ENCODE peak calls at places on chromosomes 5 and 9, in seven cellular contexts. N is H54; K is stimulated activated CD4-positive, alpha-beta T cell treated with anti-CD3 and anti-CD28 coated beads, Interleukin-4, amount 100 ng/mL, for 48 hours; F is MCF 10A; B is cardiac fibroblast; R is HCT116; U is hippocampal formation. J is an unnamed sample.

GRCh38 chr5:115738807-115739206 is 77.7 kb downstream of the CDO1 start:
- DNase-seq in N (no peak), K (no peak), F (no peak), B (no peak), R (no peak), U (no peak), J (no peak)

GRCh38 chr5:173802670-173803165 is 85.4 kb upstream of the CPEB4 start:
- DNase-seq in N (no peak), K (no peak), F (peak), B (peak), R (no peak), U (no peak), J (peak)

GRCh38 chr5:15695171-15695676 is 195.2 kb downstream of the FBXL7 start:
- DNase-seq in N (no peak), K (no peak), F (no peak), B (peak), R (no peak), U (no peak), J (no peak)

GRCh38 chr9:114346146-114346545 is 16.5 kb downstream of the ORM2 start:
- DNase-seq in N (no peak), K (no peak), F (no peak), B (no peak), R (no peak), U (no peak), J (no peak)

GRCh38 chr5:102747386-102748166 is 7.5 kb upstream of the PAM start:
- DNase-seq in N (no peak), K (no peak), F (no peak), B (no peak), R (no peak), U (no peak), J (no peak)

GRCh38 chr5:159781626-159782157 is 134.6 kb upstream of the ADRA1B start:
- DNase-seq in N (no peak), K (no peak), F (peak), B (no peak), R (no peak), U (no peak), J (no peak)

GRCh38 chr5:81365541-81365940 is 28.4 kb downstream of the ACOT12 start:
- DNase-seq in N (no peak), K (no peak), F (no peak), B (no peak), R (no peak), U (no peak), J (no peak)

GRCh38 chr9:2413196-2413840 is 208.3 kb upstream of the VLDLR start:
- DNase-seq in N (no peak), K (no peak), F (no peak), B (no peak), R (no peak), U (no peak), J (no peak)

GRCh38 chr5:149030392-149030791 is 32.5 kb downstream of the SH3TC2 start:
- DNase-seq in N (no peak), K (no peak), F (no peak), B (no peak), R (no peak), U (no peak), J (no peak)

GRCh38 chr9:88993871-88994819 is 2.9 kb downstream of the S1PR3 start:
- DNase-seq in N (no peak), K (no peak), F (no peak), B (no peak), R (no peak), U (no peak), J (no peak)

GRCh38 chr5:136033848-136034247 is 5.1 kb downstream of the TGFBI start:
- DNase-seq in N (no peak), K (no peak), F (peak), B (peak), R (no peak), U (no peak), J (no peak)

GRCh38 chr5:75521195-75521594 is 9.5 kb downstream of the POLK start:
- DNase-seq in N (no peak), K (no peak), F (no peak), B (no peak), R (no peak), U (no peak), J (no peak)

GRCh38 chr5:129372025-129372424 is 88.1 kb upstream of the ADAMTS19 start:
- DNase-seq in N (no peak), K (no peak), F (no peak), B (no peak), R (no peak), U (no peak), J (no peak)

GRCh38 chr5:89904442-89904841 is 505.1 kb downstream of the CETN3 start:
- DNase-seq in N (no peak), K (no peak), F (no peak), B (no peak), R (no peak), U (no peak), J (no peak)

GRCh38 chr5:62828757-62829156 is 250.1 kb downstream of the LRRC70 start:
- DNase-seq in N (no peak), K (no peak), F (no peak), B (no peak), R (no peak), U (no peak), J (no peak)

GRCh38 chr9:137407590-137408300 is 15.2 kb downstream of the EXD3 start:
- DNase-seq in N (no peak), K (no peak), F (no peak), B (peak), R (no peak), U (no peak), J (no peak)

GRCh38 chr5:607541-608285 is 4.4 kb upstream of the CEP72 start:
- DNase-seq in N (no peak), K (no peak), F (no peak), B (no peak), R (no peak), U (no peak), J (no peak)

J was measured in colonic mucosa.